ENCODE peak calls at places on chromosomes 11 and 22, in nine cellular contexts. One of them, this sample, is unnamed.

GRCh38 chr11:69292221-69292648 is 1.7 kb upstream of the MYEOV start:
- DNase-seq in progenitor cell of endocrine pancreas: no peak
- DNase-seq in lower leg skin: no peak
- DNase-seq in CD4-positive, alpha-beta T cell: peak; percentile 45
- DNase-seq in cardiac fibroblast: no peak
- DNase-seq in pancreas: peak; percentile 44
- DNase-seq in prostate gland: no peak
- DNase-seq in fibroblast of mammary gland: peak; percentile 33
- DNase-seq in astrocyte of the spinal cord: no peak
- DNase-seq in this sample: no peak

GRCh38 chr22:44271010-44271500 is 41.7 kb downstream of the SHISAL1 start:
- DNase-seq in prostate gland: no peak
- DNase-seq in pancreas: no peak
- DNase-seq in CD4-positive, alpha-beta T cell: no peak
- DNase-seq in progenitor cell of endocrine pancreas: no peak
- DNase-seq in fibroblast of mammary gland: no peak
- DNase-seq in astrocyte of the spinal cord: no peak
- DNase-seq in cardiac fibroblast: no peak
- DNase-seq in lower leg skin: no peak
- DNase-seq in this sample: no peak

GRCh38 chr11:119066481-119066880 is 1.1 kb upstream of the VPS11 start:
- DNase-seq in cardiac fibroblast: no peak
- DNase-seq in fibroblast of mammary gland: peak; percentile 6
- DNase-seq in lower leg skin: no peak
- DNase-seq in pancreas: no peak
- DNase-seq in progenitor cell of endocrine pancreas: no peak
- DNase-seq in CD4-positive, alpha-beta T cell: no peak
- DNase-seq in astrocyte of the spinal cord: no peak
- DNase-seq in prostate gland: no peak
- DNase-seq in this sample: no peak

GRCh38 chr22:49964136-49964492 is 3.5 kb downstream of the PIM3 start:
- DNase-seq in pancreas: peak; percentile 44
- DNase-seq in fibroblast of mammary gland: no peak
- DNase-seq in prostate gland: no peak
- DNase-seq in lower leg skin: peak; percentile 28
- DNase-seq in progenitor cell of endocrine pancreas: no peak
- DNase-seq in CD4-positive, alpha-beta T cell: no peak
- DNase-seq in cardiac fibroblast: no peak
- DNase-seq in astrocyte of the spinal cord: no peak
- DNase-seq in this sample: no peak

GRCh38 chr11:121479355-121479754 is 26.6 kb upstream of the SORL1-AS1 start:
- DNase-seq in CD4-positive, alpha-beta T cell: no peak
- DNase-seq in fibroblast of mammary gland: no peak
- DNase-seq in progenitor cell of endocrine pancreas: no peak
- DNase-seq in prostate gland: no peak
- DNase-seq in cardiac fibroblast: no peak
- DNase-seq in pancreas: no peak
- DNase-seq in astrocyte of the spinal cord: no peak
- DNase-seq in lower leg skin: no peak
- DNase-seq in this sample: no peak

GRCh38 chr11:70303070-70303469 is 32.6 kb downstream of the PPFIA1 start:
- DNase-seq in pancreas: no peak
- DNase-seq in prostate gland: no peak
- DNase-seq in astrocyte of the spinal cord: no peak
- DNase-seq in fibroblast of mammary gland: peak; percentile 87
- DNase-seq in cardiac fibroblast: peak; percentile 82
- DNase-seq in progenitor cell of endocrine pancreas: no peak
- DNase-seq in CD4-positive, alpha-beta T cell: no peak
- DNase-seq in lower leg skin: no peak
- DNase-seq in this sample: no peak

GRCh38 chr11:1870721-1871466 is 18.0 kb downstream of the LSP1 start:
- DNase-seq in lower leg skin: no peak
- DNase-seq in fibroblast of mammary gland: no peak
- DNase-seq in astrocyte of the spinal cord: no peak
- DNase-seq in prostate gland: no peak
- DNase-seq in CD4-positive, alpha-beta T cell: peak; percentile 27
- DNase-seq in cardiac fibroblast: no peak
- DNase-seq in progenitor cell of endocrine pancreas: no peak
- DNase-seq in pancreas: peak; percentile 66
- DNase-seq in this sample: no peak

GRCh38 chr11:76888989-76889388 is 28.3 kb downstream of the ACER3 start:
- DNase-seq in cardiac fibroblast: peak; percentile 15
- DNase-seq in progenitor cell of endocrine pancreas: no peak
- DNase-seq in astrocyte of the spinal cord: no peak
- DNase-seq in pancreas: no peak
- DNase-seq in prostate gland: no peak
- DNase-seq in CD4-positive, alpha-beta T cell: no peak
- DNase-seq in lower leg skin: no peak
- DNase-seq in fibroblast of mammary gland: no peak
- DNase-seq in this sample: no peak

GRCh38 chr22:24848559-24849168 is 42.7 kb downstream of the SGSM1 start:
- DNase-seq in prostate gland: no peak
- DNase-seq in cardiac fibroblast: no peak
- DNase-seq in astrocyte of the spinal cord: no peak
- DNase-seq in progenitor cell of endocrine pancreas: no peak
- DNase-seq in pancreas: peak; percentile 62
- DNase-seq in fibroblast of mammary gland: no peak
- DNase-seq in CD4-positive, alpha-beta T cell: no peak
- DNase-seq in lower leg skin: no peak
- DNase-seq in this sample: no peak

GRCh38 chr11:79047356-79047755 is 393.5 kb downstream of the TENM4 start:
- DNase-seq in progenitor cell of endocrine pancreas: no peak
- DNase-seq in pancreas: no peak
- DNase-seq in cardiac fibroblast: no peak
- DNase-seq in lower leg skin: no peak
- DNase-seq in CD4-positive, alpha-beta T cell: no peak
- DNase-seq in prostate gland: no peak
- DNase-seq in astrocyte of the spinal cord: no peak
- DNase-seq in fibroblast of mammary gland: no peak
- DNase-seq in this sample: no peak

DNA sequence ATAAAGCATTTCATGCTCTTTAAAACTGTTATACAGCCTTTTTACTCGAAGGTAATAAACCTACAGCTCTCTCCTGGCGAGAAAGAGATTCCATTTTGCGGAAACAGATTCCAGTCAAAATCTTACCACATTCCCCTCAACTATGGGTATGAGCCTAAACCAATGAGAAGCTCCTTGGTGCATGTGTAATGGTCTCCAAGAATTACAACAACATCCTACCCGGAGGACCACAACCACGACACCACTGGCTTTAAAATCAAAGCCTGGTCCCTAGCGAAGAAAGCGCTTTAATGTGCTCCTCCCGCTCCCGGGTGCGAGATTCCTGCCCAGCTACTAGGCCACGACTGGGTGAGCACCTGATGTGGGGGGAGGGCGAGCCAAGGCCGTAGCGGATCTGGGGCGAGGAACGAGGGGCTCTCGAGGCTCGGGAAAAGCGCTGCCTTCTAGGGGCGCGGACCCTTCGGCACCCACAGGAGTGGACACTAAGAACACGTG is 799 bp downstream of the CELF1 start:
- DNase-seq in lower leg skin: no peak
- DNase-seq in astrocyte of the spinal cord: peak; percentile 46
- DNase-seq in pancreas: no peak
- DNase-seq in fibroblast of mammary gland: peak; percentile 47
- DNase-seq in progenitor cell of endocrine pancreas: peak; percentile 23
- DNase-seq in prostate gland: no peak
- DNase-seq in cardiac fibroblast: peak; percentile 51
- DNase-seq in CD4-positive, alpha-beta T cell: no peak
- DNase-seq in this sample: no peak
- TF ChIP-seq CTCF in lower leg skin: no peak
- TF ChIP-seq CTCF in astrocyte of the spinal cord: no peak
- TF ChIP-seq CTCF in pancreas: no peak
- TF ChIP-seq CTCF in fibroblast of mammary gland: no peak
- TF ChIP-seq CTCF in progenitor cell of endocrine pancreas: no peak
- TF ChIP-seq CTCF in prostate gland: no peak
- TF ChIP-seq CTCF in cardiac fibroblast: no peak
- TF ChIP-seq CTCF in CD4-positive, alpha-beta T cell: no peak
- TF ChIP-seq CTCF in this sample: no peak

DNA sequence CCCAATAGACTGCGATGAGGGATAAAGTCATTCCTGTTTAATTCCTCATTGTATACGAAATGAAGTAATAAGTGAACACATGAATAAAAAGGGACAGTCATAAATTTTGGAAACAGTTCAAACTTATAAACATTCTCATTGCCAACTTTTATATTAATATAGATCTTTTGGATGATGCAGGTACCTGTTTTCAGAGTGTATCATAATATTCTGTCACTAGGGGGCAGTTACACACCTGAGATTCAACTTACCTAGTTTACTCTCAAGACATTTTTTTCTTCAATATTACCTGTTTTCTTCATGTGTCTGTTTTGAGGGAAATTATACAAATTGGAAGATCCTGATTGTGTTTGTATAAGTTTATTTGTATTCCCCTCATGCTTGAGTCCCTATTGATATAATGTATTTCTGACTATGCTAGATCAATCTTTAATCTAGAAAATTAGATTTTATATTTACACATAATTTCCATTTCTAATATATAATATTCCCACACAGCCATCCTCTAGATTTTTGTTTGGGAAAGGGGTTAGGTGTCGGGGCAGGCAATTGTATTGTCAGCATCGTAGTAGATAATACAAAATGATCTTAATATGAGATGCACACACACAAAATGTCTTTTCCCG is 18.3 kb downstream of the FDX1 start:
- DNase-seq in fibroblast of mammary gland: no peak
- DNase-seq in lower leg skin: no peak
- DNase-seq in progenitor cell of endocrine pancreas: no peak
- DNase-seq in astrocyte of the spinal cord: no peak
- DNase-seq in CD4-positive, alpha-beta T cell: no peak
- DNase-seq in cardiac fibroblast: peak; percentile 7
- DNase-seq in prostate gland: no peak
- DNase-seq in pancreas: no peak
- DNase-seq in this sample: no peak
- TF ChIP-seq CTCF in fibroblast of mammary gland: peak; percentile 38
- TF ChIP-seq CTCF in lower leg skin: no peak
- TF ChIP-seq CTCF in progenitor cell of endocrine pancreas: peak; percentile 80
- TF ChIP-seq CTCF in astrocyte of the spinal cord: peak; percentile 47
- TF ChIP-seq CTCF in CD4-positive, alpha-beta T cell: peak; percentile 70
- TF ChIP-seq CTCF in cardiac fibroblast: peak; percentile 26
- TF ChIP-seq CTCF in prostate gland: peak; percentile 62
- TF ChIP-seq CTCF in pancreas: peak; percentile 8
- TF ChIP-seq CTCF in this sample: peak; percentile 68

DNA sequence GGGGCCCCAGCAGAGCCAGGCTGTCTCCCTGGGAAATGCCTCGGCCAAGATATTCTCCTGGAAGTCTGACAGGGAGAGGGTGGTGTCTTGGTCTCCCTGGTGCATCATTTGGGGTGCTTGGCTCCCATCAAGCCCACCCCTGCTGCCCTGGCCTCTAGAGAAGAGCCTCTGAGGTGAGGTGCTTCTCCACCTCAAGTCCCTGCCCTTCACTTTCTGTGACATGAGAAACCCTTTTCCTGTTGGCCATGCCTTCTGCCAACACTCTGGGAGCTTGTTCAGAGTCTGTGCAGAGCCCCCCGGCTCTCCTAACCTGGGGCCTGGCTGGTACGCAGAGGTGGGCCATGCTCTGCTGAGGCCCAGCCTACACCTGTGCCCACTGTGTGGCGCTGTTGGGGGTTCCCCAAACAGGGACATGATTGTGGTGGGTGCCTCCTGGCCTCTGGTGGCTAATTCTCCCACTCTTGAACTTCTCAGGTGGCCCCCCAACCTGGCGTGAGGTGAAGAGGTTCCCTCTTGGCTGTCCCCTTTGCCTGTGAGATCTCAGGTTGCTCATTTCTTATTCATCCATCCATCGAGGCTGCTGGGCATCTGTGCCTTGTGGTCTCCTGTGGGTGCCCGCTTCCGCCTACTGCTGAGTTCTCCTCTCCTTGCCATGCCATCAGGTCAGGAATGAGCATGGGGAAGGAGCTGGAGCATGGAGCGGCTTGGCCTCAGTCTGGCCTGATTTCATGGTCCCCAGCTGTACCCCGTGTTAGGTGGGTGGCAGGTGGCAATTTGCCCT is 19.2 kb upstream of the DGCR8 start:
- DNase-seq in lower leg skin: no peak
- DNase-seq in prostate gland: no peak
- DNase-seq in cardiac fibroblast: no peak
- DNase-seq in progenitor cell of endocrine pancreas: no peak
- DNase-seq in CD4-positive, alpha-beta T cell: no peak
- DNase-seq in pancreas: no peak
- DNase-seq in fibroblast of mammary gland: no peak
- DNase-seq in astrocyte of the spinal cord: no peak
- DNase-seq in this sample: no peak
- TF ChIP-seq CTCF in lower leg skin: no peak
- TF ChIP-seq CTCF in prostate gland: no peak
- TF ChIP-seq CTCF in cardiac fibroblast: no peak
- TF ChIP-seq CTCF in progenitor cell of endocrine pancreas: no peak
- TF ChIP-seq CTCF in CD4-positive, alpha-beta T cell: no peak
- TF ChIP-seq CTCF in pancreas: no peak
- TF ChIP-seq CTCF in fibroblast of mammary gland: no peak
- TF ChIP-seq CTCF in astrocyte of the spinal cord: no peak
- TF ChIP-seq CTCF in this sample: no peak

DNA sequence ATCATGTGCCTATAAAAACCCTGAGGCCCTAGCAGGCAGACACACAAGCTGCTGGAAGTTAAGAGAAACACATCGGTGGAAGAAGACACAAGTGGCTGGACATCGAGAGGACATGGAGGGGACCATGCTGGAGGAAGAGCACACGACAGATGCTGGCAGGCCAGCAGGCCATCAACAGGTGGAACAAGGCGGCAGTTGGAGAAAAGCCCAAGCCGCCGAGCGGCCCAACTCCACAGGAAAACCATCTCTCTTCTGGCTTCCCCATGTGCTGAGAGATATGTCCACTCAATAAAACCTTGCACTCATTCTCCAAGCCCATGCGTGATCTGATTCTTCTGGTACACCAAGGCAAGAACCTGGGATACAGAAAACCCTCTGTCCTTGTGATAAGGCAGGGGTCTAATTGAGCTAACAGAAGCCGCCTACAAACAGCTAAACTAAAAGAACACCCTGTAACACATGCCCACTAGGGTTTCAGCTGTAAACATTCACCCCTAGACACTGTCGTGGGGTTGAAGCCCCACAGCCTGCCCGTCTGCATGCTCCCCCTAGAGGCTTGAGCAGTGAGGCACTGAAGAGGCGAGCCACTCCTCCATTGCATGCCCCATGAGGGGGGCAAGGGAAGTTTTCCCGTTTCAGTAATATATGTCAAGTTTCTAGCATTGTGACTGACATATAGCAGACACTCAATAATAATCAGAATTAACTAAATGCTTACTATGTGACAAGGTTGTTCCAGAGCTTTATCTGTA is 39.0 kb upstream of the MMP20 start:
- DNase-seq in astrocyte of the spinal cord: no peak
- DNase-seq in progenitor cell of endocrine pancreas: no peak
- DNase-seq in pancreas: no peak
- DNase-seq in prostate gland: no peak
- DNase-seq in lower leg skin: no peak
- DNase-seq in fibroblast of mammary gland: no peak
- DNase-seq in cardiac fibroblast: no peak
- DNase-seq in CD4-positive, alpha-beta T cell: peak; percentile 2
- DNase-seq in this sample: no peak
- TF ChIP-seq CTCF in astrocyte of the spinal cord: peak; percentile 47
- TF ChIP-seq CTCF in progenitor cell of endocrine pancreas: peak; percentile 19
- TF ChIP-seq CTCF in pancreas: no peak
- TF ChIP-seq CTCF in prostate gland: no peak
- TF ChIP-seq CTCF in lower leg skin: no peak
- TF ChIP-seq CTCF in fibroblast of mammary gland: peak; percentile 43
- TF ChIP-seq CTCF in cardiac fibroblast: peak; percentile 64
- TF ChIP-seq CTCF in CD4-positive, alpha-beta T cell: no peak
- TF ChIP-seq CTCF in this sample: peak; percentile 32

GRCh38 chr11:45405916-45406670 is 120.0 kb upstream of the SYT13 start:
- DNase-seq in lower leg skin: no peak
- DNase-seq in astrocyte of the spinal cord: no peak
- DNase-seq in pancreas: no peak
- DNase-seq in cardiac fibroblast: peak; percentile 64
- DNase-seq in progenitor cell of endocrine pancreas: no peak
- DNase-seq in CD4-positive, alpha-beta T cell: no peak
- DNase-seq in fibroblast of mammary gland: peak; percentile 49
- DNase-seq in prostate gland: no peak
- DNase-seq in this sample: no peak
- TF ChIP-seq CTCF in lower leg skin: no peak
- TF ChIP-seq CTCF in astrocyte of the spinal cord: peak; percentile 57
- TF ChIP-seq CTCF in pancreas: no peak
- TF ChIP-seq CTCF in cardiac fibroblast: peak; percentile 56
- TF ChIP-seq CTCF in progenitor cell of endocrine pancreas: peak; percentile 59
- TF ChIP-seq CTCF in CD4-positive, alpha-beta T cell: no peak
- TF ChIP-seq CTCF in fibroblast of mammary gland: peak; percentile 64
- TF ChIP-seq CTCF in prostate gland: no peak
- TF ChIP-seq CTCF in this sample: peak; percentile 72